ENCODE peak calls at places on chromosome 16, in eight cellular contexts. One of them, this sample, is unnamed. For H3K4me1, the result is how much of the 10 kb centered on the place peaks cover.

GRCh38 chr16:49485663-49486062 is 112.1 kb downstream of the C16orf78 start:
- DNase-seq in lung: no peak
- DNase-seq in pancreas: no peak
- DNase-seq in kidney: no peak
- DNase-seq in GM23248: no peak
- DNase-seq in OCI-LY7: no peak
- DNase-seq in upper lobe of right lung: no peak
- DNase-seq in ovary: peak
- DNase-seq in this sample: no peak

GRCh38 chr16:15493416-15494181 is 59.2 kb downstream of the BMERB1 start:
- DNase-seq in lung: no peak
- DNase-seq in pancreas: no peak
- DNase-seq in kidney: no peak
- DNase-seq in GM23248: peak
- DNase-seq in OCI-LY7: no peak
- DNase-seq in upper lobe of right lung: no peak
- DNase-seq in ovary: no peak
- DNase-seq in this sample: no peak

GRCh38 chr16:48081656-48082055 is 74.1 kb downstream of the ABCC12 start:
- DNase-seq in lung: no peak
- DNase-seq in pancreas: no peak
- DNase-seq in kidney: no peak
- DNase-seq in GM23248: peak
- DNase-seq in OCI-LY7: no peak
- DNase-seq in upper lobe of right lung: no peak
- DNase-seq in ovary: no peak
- DNase-seq in this sample: no peak

GRCh38 chr16:46972971-46973456 is 460 bp downstream of the DNAJA2 start:
- DNase-seq in lung: peak
- DNase-seq in pancreas: peak
- DNase-seq in kidney: peak
- DNase-seq in GM23248: peak
- DNase-seq in OCI-LY7: peak
- DNase-seq in upper lobe of right lung: peak
- DNase-seq in ovary: peak
- DNase-seq in this sample: peak

GRCh38 chr16:12158428-12158827 is 181.9 kb downstream of the SNX29 start:
- DNase-seq in lung: no peak
- DNase-seq in pancreas: no peak
- DNase-seq in kidney: no peak
- DNase-seq in GM23248: peak
- DNase-seq in OCI-LY7: no peak
- DNase-seq in upper lobe of right lung: peak
- DNase-seq in ovary: no peak
- DNase-seq in this sample: no peak

GRCh38 chr16:82801361-82801760 is 174.6 kb downstream of the CDH13 start:
- DNase-seq in lung: no peak
- DNase-seq in pancreas: no peak
- DNase-seq in kidney: no peak
- DNase-seq in GM23248: peak
- DNase-seq in OCI-LY7: no peak
- DNase-seq in upper lobe of right lung: no peak
- DNase-seq in ovary: no peak
- DNase-seq in this sample: no peak

GRCh38 chr16:81885976-81886586 is 107.0 kb downstream of the PLCG2 start:
- DNase-seq in lung: no peak
- DNase-seq in pancreas: peak
- DNase-seq in kidney: no peak
- DNase-seq in GM23248: peak
- DNase-seq in OCI-LY7: peak
- DNase-seq in upper lobe of right lung: no peak
- DNase-seq in ovary: no peak
- DNase-seq in this sample: no peak

GRCh38 chr16:9050102-9050830 is 41.2 kb upstream of the HAPSTR1 start:
- DNase-seq in lung: no peak
- DNase-seq in pancreas: no peak
- DNase-seq in kidney: no peak
- DNase-seq in GM23248: peak
- DNase-seq in OCI-LY7: peak
- DNase-seq in upper lobe of right lung: no peak
- DNase-seq in ovary: no peak
- DNase-seq in this sample: no peak

GRCh38 chr16:83969771-83970429 is 1.9 kb downstream of the NECAB2 start:
- DNase-seq in lung: no peak
- DNase-seq in pancreas: no peak
- DNase-seq in kidney: peak
- DNase-seq in GM23248: no peak
- DNase-seq in OCI-LY7: no peak
- DNase-seq in upper lobe of right lung: no peak
- DNase-seq in ovary: no peak
- DNase-seq in this sample: peak

GRCh38 chr16:84444476-84444875 is 60.0 kb downstream of the MEAK7 start:
- DNase-seq in lung: no peak
- DNase-seq in pancreas: no peak
- DNase-seq in kidney: no peak
- DNase-seq in GM23248: no peak
- DNase-seq in OCI-LY7: no peak
- DNase-seq in upper lobe of right lung: peak
- DNase-seq in ovary: no peak
- DNase-seq in this sample: no peak

GRCh38 chr16:49510676-49511305 is 137.2 kb downstream of the C16orf78 start:
- DNase-seq in lung: no peak
- DNase-seq in pancreas: no peak
- DNase-seq in kidney: peak
- DNase-seq in GM23248: no peak
- DNase-seq in OCI-LY7: no peak
- DNase-seq in upper lobe of right lung: peak
- DNase-seq in ovary: no peak
- DNase-seq in this sample: no peak

GRCh38 chr16:73006021-73006420 is 41.9 kb downstream of the ZFHX3 start:
- DNase-seq in lung: no peak
- DNase-seq in pancreas: no peak
- DNase-seq in kidney: no peak
- DNase-seq in GM23248: peak
- DNase-seq in OCI-LY7: no peak
- DNase-seq in upper lobe of right lung: no peak
- DNase-seq in ovary: no peak
- DNase-seq in this sample: no peak

GRCh38 chr16:106623-107324 is 28.7 kb downstream of the MPG start:
- DNase-seq in lung: peak
- DNase-seq in pancreas: peak
- DNase-seq in kidney: no peak
- DNase-seq in GM23248: peak
- DNase-seq in OCI-LY7: peak
- DNase-seq in upper lobe of right lung: no peak
- DNase-seq in ovary: peak
- DNase-seq in this sample: peak

GRCh38 chr16:66091462-66091861 is 275.0 kb upstream of the CDH5 start:
- DNase-seq in lung: no peak
- DNase-seq in pancreas: no peak
- DNase-seq in kidney: no peak
- DNase-seq in GM23248: peak
- DNase-seq in OCI-LY7: no peak
- DNase-seq in upper lobe of right lung: no peak
- DNase-seq in ovary: no peak
- DNase-seq in this sample: no peak

GRCh38 chr16:23496826-23497542 is 13.3 kb downstream of the GGA2 start:
- DNase-seq in lung: peak
- DNase-seq in pancreas: peak
- DNase-seq in kidney: peak
- DNase-seq in GM23248: peak
- DNase-seq in OCI-LY7: no peak
- DNase-seq in upper lobe of right lung: peak
- DNase-seq in ovary: no peak
- DNase-seq in this sample: peak

GRCh38 chr16:962901-963814 is 7.6 kb downstream of the LMF1 start:
- DNase-seq in lung: no peak
- DNase-seq in pancreas: no peak
- DNase-seq in kidney: peak
- DNase-seq in GM23248: no peak
- DNase-seq in OCI-LY7: no peak
- DNase-seq in upper lobe of right lung: no peak
- DNase-seq in ovary: peak
- DNase-seq in this sample: no peak

GRCh38 chr16:87484487-87485331 is 8.1 kb downstream of the ZCCHC14 start:
- DNase-seq in lung: no peak
- DNase-seq in pancreas: no peak
- DNase-seq in kidney: no peak
- DNase-seq in GM23248: no peak
- DNase-seq in OCI-LY7: no peak
- DNase-seq in upper lobe of right lung: no peak
- DNase-seq in ovary: no peak
- DNase-seq in this sample: no peak

GRCh38 chr16:87486282-87486681 is 6.5 kb downstream of the ZCCHC14 start:
- DNase-seq in lung: no peak
- DNase-seq in pancreas: no peak
- DNase-seq in kidney: no peak
- DNase-seq in GM23248: no peak
- DNase-seq in OCI-LY7: no peak
- DNase-seq in upper lobe of right lung: no peak
- DNase-seq in ovary: no peak
- DNase-seq in this sample: no peak

GRCh38 chr16:87487361-87487924 is 5.4 kb downstream of the ZCCHC14 start:
- DNase-seq in lung: peak
- DNase-seq in pancreas: peak
- DNase-seq in kidney: peak
- DNase-seq in GM23248: peak
- DNase-seq in OCI-LY7: no peak
- DNase-seq in upper lobe of right lung: peak
- DNase-seq in ovary: no peak
- DNase-seq in this sample: peak

GRCh38 chr16:87483481-87483880 is 9.3 kb downstream of the ZCCHC14 start:
- DNase-seq in lung: no peak
- DNase-seq in pancreas: no peak
- DNase-seq in kidney: no peak
- DNase-seq in GM23248: no peak
- DNase-seq in OCI-LY7: no peak
- DNase-seq in upper lobe of right lung: no peak
- DNase-seq in ovary: no peak
- DNase-seq in this sample: no peak
- H3K27ac ChIP-seq in lung: no peak
- H3K27ac ChIP-seq in pancreas: peak
- H3K27ac ChIP-seq in kidney: peak
- H3K27ac ChIP-seq in GM23248: no peak
- H3K27ac ChIP-seq in OCI-LY7: no peak
- H3K27ac ChIP-seq in upper lobe of right lung: no peak
- H3K27ac ChIP-seq in ovary: no peak
- H3K27ac ChIP-seq in this sample: no peak

DNA sequence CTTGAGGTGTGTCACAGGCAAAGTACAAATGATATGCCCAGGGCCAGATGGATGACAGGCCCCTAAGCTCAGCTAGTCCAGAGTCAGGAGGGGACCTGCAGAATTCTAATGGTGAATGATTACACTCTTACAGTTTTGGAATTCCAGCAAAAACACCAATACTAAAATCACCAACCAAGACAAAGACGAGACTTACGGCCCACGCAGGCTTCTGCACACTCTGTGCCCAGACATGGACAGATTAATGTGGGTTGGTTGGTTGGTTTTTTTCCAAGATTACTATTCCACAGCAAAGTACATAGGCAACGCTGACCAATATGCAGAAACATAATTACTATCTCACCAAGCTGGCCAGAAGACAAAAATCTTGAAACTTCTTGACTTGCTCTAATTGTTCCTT is 9.7 kb downstream of the ADCY9 start:
- DNase-seq in lung: no peak
- DNase-seq in pancreas: no peak
- DNase-seq in kidney: no peak
- DNase-seq in GM23248: no peak
- DNase-seq in OCI-LY7: no peak
- DNase-seq in upper lobe of right lung: no peak
- DNase-seq in ovary: no peak
- DNase-seq in this sample: peak
- H3K4me1 ChIP-seq in lung: under half
- H3K4me1 ChIP-seq in pancreas: under half
- H3K4me1 ChIP-seq in kidney: under half
- H3K4me1 ChIP-seq in GM23248: under half
- H3K4me1 ChIP-seq in OCI-LY7: under half
- H3K4me1 ChIP-seq in upper lobe of right lung: under half
- H3K4me1 ChIP-seq in ovary: under half
- H3K4me1 ChIP-seq in this sample: under half

DNA sequence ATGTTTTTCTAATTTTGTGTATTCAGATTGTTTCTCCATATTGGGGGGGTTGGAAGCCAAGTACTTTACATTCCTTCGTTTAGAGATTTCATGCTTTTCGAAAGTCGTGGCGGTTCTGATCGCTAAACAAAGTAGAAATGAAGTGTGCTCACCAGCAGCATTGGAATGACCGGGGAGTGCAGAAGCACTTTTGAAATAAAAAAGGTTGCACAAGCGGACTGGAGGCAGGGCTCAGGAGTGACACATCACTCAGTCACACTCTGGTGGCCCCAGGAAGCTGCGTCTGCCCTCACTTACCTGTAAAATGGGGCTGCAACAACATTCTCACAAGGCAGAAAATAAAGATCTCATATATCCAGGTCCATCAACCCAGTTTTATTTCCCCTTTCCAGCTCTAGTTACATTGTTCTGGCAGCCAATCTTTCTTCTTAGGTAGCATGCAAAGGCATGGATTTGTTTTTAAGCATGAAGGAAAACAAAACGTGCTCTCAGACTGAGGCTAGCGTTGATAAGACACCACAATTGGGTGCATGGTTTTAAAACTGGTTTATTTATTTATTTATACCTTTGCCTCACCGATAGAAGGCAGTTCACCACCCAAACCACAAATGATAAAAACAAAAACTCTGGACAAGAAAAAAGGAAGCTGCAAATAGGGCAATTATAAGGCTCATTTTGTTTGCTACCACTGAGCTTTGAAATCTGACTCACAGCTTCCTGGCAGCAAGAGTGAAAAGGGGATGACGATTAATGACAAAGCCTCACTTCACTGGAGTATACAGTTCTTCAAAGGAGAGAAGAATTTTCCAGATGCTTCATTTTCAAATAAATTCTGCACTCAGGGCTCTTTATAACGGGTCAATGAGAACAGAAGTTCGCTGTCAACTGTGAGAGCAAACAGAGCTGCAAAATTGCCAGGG is 278.6 kb upstream of the IRX5 start:
- DNase-seq in lung: peak
- DNase-seq in pancreas: no peak
- DNase-seq in kidney: no peak
- DNase-seq in GM23248: peak
- DNase-seq in OCI-LY7: no peak
- DNase-seq in upper lobe of right lung: no peak
- DNase-seq in ovary: no peak
- DNase-seq in this sample: no peak
- H3K4me3 ChIP-seq in lung: no peak
- H3K4me3 ChIP-seq in pancreas: no peak
- H3K4me3 ChIP-seq in kidney: no peak
- H3K4me3 ChIP-seq in GM23248: no peak
- H3K4me3 ChIP-seq in OCI-LY7: no peak
- H3K4me3 ChIP-seq in upper lobe of right lung: no peak
- H3K4me3 ChIP-seq in ovary: no peak
- H3K4me3 ChIP-seq in this sample: no peak

DNA sequence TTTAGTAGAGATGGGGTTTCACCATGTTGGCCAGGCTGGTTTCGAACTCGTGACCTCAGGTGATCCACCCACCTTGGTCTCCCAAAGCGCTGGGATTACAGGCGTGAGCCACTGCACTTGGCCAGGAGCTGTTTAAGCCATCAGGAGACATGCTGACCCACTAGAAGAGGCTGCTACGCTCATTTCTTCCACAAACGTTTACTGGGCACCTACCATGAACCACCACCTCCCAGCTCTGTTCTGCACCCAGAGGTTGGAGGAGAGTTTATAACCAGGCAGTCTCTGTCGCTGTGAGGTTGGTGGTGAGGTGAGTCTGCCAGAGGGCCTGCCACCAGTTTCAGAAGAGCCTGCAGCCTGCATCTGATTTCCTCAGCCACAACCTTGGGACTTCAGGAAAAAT is 51.8 kb downstream of the SF3B3 start:
- DNase-seq in lung: no peak
- DNase-seq in pancreas: no peak
- DNase-seq in kidney: no peak
- DNase-seq in GM23248: no peak
- DNase-seq in OCI-LY7: no peak
- DNase-seq in upper lobe of right lung: no peak
- DNase-seq in ovary: no peak
- DNase-seq in this sample: peak
- H3K27ac ChIP-seq in lung: peak
- H3K27ac ChIP-seq in pancreas: no peak
- H3K27ac ChIP-seq in kidney: no peak
- H3K27ac ChIP-seq in GM23248: peak
- H3K27ac ChIP-seq in OCI-LY7: no peak
- H3K27ac ChIP-seq in upper lobe of right lung: no peak
- H3K27ac ChIP-seq in ovary: no peak
- H3K27ac ChIP-seq in this sample: peak